ENCODE peak calls at places on chromosomes 12 and 14, in seven cellular contexts. O is upper lobe of right lung; F is GM23248; E is mucosa of descending colon; X is neural progenitor cell; B is CD4-positive, CD25-positive, alpha-beta regulatory T cell; U is aorta. R is an unnamed sample. For H3K36me3 and H3K4me1, the result is how much of the 10 kb centered on the place peaks cover.

GRCh38 chr12:123075591-123076171 is 75.2 kb downstream of the PITPNM2 start:
- DNase-seq in U (no peak), B (peak), X (peak), O (peak), F (no peak), E (no peak), R (peak)

GRCh38 chr14:64937176-64937820 is 5.2 kb downstream of the GPX2 start:
- DNase-seq in B (no peak), E (no peak), X (no peak), F (no peak), U (no peak), O (no peak), R (no peak)

GRCh38 chr12:106739815-106740552 is 34.5 kb upstream of the RIC8B start:
- DNase-seq in B (no peak), O (no peak), U (no peak), X (no peak), E (no peak), F (peak), R (no peak)

GRCh38 chr12:130132831-130133635 is 29.2 kb upstream of the FZD10 start:
- DNase-seq in B (no peak), U (peak), X (no peak), F (no peak), O (no peak), E (no peak), R (no peak)

GRCh38 chr12:106171117-106171750 is 32.5 kb upstream of the NUAK1 start:
- DNase-seq in F (no peak), X (no peak), U (no peak), O (no peak), B (no peak), E (no peak), R (no peak)

GRCh38 chr14:27995688-27996087 is 770.9 kb upstream of the FOXG1 start:
- DNase-seq in F (no peak), X (peak), E (no peak), U (no peak), O (no peak), B (no peak), R (no peak)

GRCh38 chr14:68888025-68888850 is 90.9 kb downstream of the ACTN1 start:
- DNase-seq in O (no peak), B (no peak), X (no peak), E (no peak), U (no peak), F (no peak), R (no peak)

GRCh38 chr14:100841445-100842403 is 15.8 kb downstream of the MEG3 start:
- DNase-seq in U (no peak), F (no peak), B (no peak), X (no peak), O (no peak), E (no peak), R (no peak)

GRCh38 chr14:24332094-24332983 is 2.5 kb downstream of the ADCY4 start:
- DNase-seq in X (peak), U (peak), F (peak), B (peak), O (peak), E (peak), R (peak)

GRCh38 chr12:53476769-53477209 is 22.5 kb downstream of the MAP3K12 start:
- DNase-seq in X (peak), F (peak), U (no peak), E (no peak), B (no peak), O (no peak), R (peak)

GRCh38 chr12:103279444-103279843 is 216.3 kb downstream of the C12orf42 start:
- DNase-seq in F (no peak), E (no peak), O (no peak), U (no peak), X (no peak), B (peak), R (no peak)

GRCh38 chr12:75480469-75480949 is at the start of gene GLIPR1:
- DNase-seq in O (peak), X (peak), U (peak), E (peak), F (peak), B (peak), R (peak)

GRCh38 chr12:7345232-7345631 is 41.4 kb downstream of the ACSM4 start:
- DNase-seq in E (no peak), X (no peak), U (no peak), O (no peak), F (no peak), B (no peak), R (no peak)

GRCh38 chr14:75032939-75033338 is 18.3 kb downstream of the MLH3 start:
- DNase-seq in X (no peak), U (no peak), E (no peak), B (no peak), O (no peak), F (no peak), R (no peak)

DNA sequence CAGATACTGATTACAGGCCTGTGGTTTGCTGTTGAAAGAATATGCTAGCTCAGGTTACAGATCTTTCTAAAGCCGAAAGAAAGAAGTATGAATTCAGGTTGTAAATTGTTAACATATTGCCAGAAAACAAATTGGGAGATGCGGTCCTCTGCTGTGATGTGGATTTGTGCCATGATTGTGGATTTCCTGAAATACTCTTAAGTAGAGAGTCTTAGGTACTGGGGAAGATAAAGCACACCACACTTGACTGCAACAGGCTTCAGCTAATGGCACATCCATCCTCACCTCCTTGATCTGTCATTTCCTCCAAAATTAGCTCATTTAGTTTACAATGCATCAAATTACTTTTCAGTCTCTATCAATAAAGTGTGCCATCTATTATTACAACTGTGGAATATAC is 279.2 kb downstream of the SYT1 start:
- DNase-seq in O (no peak), F (no peak), X (no peak), B (no peak), E (no peak), U (no peak), R (no peak)
- H3K36me3 ChIP-seq in O (under half), F (under half), X (under half), B (under half), E (under half), U (under half), R (under half)

DNA sequence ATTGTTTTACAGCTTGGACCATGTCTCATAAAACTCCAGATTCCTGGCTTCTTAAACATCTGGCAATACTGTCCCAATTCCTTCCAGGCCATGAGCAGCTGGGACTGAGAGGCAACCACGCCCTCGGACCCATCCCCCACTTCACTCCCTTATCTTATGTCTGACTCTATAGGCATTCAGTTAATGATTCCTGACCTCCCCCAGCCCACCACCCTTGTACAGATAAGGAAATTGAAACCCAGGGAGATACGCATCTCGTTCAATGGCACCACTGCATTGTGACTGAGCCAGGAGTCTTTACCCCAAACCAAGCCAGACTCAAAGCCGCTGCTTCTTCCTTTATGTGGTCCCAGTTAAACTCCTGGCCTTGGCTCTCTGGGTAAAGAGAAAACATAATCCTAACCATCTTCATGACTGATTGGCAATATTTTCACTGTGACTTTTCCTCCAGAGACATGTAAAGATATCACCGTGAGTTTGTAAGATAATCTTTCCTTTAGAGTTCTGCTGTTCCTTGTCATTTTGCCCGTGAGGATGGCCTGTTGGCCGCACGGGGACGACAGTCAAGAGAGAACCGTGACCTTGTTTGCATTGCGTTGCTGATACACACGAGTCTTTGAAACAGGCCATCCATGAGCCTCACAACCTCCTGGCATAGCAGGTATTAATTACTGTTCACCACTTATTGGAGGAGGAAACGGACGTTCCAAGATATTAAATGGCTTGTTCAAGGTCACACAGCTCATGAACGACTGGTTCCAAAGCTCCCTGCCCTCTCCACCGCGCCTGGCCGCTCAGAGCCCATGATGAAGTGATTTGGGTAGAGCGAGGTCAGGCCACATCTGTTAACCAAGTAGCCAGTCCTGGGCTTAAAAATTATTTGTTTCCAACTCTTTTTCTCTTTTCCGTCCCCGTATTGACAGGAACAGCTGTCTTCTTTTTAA is 39.4 kb downstream of the MAP1LC3B2 start:
- DNase-seq in O (no peak), B (no peak), U (no peak), F (peak), X (no peak), E (no peak), R (no peak)
- H3K4me1 ChIP-seq in O (under half), B (under half), U (under half), F (under half), X (under half), E (under half), R (under half)

DNA sequence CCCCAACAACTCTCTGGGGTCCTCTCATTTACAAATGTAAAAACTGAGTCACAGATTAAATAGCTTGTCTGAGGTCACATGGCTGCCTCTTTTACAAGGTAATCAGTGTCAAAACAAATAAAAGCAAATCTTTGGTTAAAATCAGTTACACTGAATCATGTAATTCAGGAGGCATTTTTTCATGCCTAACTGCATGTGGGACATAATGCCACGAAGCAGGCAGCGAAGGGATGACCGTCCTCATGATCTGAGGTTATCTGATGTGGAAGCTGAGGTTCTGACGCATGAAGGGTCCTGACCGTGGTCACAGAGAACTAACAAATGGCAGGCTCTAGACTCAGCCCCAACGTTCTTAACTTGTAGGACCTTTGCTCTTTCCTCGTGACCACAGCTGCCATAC is 78.4 kb downstream of the PTPN21 start:
- DNase-seq in F (no peak), X (no peak), O (no peak), B (no peak), E (no peak), U (no peak), R (no peak)
- H3K36me3 ChIP-seq in F (under half), X (under half), O (under half), B (under half), E (under half), U (under half), R (under half)

GRCh38 chr12:18703326-18703725 is 34.5 kb downstream of the PLCZ1 start:
- DNase-seq in X (no peak), F (no peak), U (no peak), E (no peak), B (no peak), O (no peak), R (no peak)
- H3K4me1 ChIP-seq in X (under half), F (under half), U (under half), E (under half), B (under half), O (under half), R (under half)

DNA sequence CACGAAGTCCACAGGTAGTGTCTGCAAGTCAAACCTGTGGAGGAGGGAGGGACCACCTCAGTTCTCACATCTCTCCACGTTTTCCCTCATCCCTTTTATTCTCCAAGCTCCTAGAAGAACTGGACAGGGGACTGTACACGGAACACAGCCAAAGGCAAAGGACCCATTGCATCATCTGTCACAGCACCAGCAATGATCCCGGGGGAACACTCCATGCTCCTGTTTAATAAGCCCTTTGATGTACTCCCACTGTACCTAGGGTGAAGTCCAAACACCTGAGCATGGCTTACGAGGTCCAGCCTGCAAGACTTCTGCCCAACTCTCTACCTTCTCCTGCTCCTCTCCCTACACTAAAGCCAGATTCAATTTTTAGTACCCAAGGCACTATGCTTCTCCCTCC is 26.5 kb downstream of the PRPF40B start:
- DNase-seq in E (no peak), O (no peak), B (no peak), F (no peak), X (no peak), U (no peak), R (no peak)
- H3K36me3 ChIP-seq in E (under half), O (half or more), B (half or more), F (under half), X (under half), U (under half), R (half or more)

DNA sequence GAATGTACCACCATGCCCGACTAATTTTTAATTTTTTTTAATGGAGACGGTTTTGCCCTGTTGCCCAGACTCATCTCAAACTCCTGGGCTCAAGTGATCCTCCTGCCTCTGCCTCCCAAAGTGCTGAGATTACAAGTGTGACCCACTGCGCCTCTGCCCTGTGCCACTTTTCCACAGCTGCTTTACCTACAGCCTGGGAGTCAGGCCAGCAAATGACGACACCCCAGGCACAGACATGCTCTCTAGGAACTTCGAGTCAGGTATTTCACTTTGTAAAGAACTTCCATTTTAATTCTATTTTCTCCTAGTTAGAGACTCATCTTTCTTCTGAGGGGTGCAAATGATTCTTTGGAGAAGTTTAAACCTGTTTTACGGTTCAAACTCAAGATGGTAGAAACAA is 89.0 kb downstream of the ETV6 start:
- DNase-seq in B (no peak), X (no peak), U (no peak), O (no peak), E (no peak), F (no peak), R (no peak)
- H3K4me1 ChIP-seq in B (under half), X (under half), U (under half), O (under half), E (under half), F (under half), R (half or more)

GRCh38 chr14:92495041-92495440 is 18.5 kb upstream of the RIN3 start:
- DNase-seq in X (peak), E (no peak), U (no peak), B (no peak), O (no peak), F (peak), R (no peak)
- H3K36me3 ChIP-seq in X (under half), E (under half), U (under half), B (under half), O (under half), F (under half), R (under half)

DNA sequence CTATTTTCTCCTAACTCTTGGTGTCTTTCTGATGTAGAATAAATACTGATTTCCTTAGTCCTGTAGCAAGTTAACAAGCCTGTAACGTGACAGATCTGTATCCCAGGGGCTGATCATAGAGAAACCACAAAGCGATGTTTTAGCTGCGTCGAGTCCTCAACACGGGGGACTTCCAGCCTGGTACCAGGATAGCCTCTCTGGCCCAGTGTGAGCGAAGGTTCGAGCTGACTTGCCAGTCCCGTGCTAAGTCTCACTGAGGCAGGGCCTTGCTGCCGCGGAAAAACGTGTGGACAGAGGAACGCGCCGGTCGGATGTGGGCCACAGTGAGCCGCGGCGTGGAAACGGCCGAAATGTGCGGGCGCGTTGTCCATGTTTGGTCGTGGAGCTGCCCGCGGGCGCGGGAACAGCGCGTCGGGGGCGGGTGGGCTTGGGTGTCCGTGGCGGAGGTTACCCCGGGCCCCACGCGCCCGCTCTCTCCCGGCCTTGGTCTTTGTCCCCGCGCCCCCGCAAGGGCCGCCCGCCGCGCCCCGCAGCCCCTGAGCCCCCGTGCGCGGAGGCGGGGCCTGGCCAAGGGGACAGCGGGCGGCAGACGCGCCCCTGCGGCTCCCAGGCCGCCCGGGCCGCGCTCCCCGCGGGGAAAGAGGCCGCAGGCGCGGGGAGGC is 531 bp upstream of the EML1 start:
- DNase-seq in E (peak), F (peak), X (peak), B (no peak), U (no peak), O (no peak), R (no peak)
- H3K4me1 ChIP-seq in E (under half), F (under half), X (under half), B (under half), U (under half), O (under half), R (under half)